ENCODE peak calls at places on chromosomes 12 and 14, in four cellular contexts. F is cardiac fibroblast, T is GM23338, S is OCI-LY7. V is an unnamed sample.

GRCh38 chr12:55051197-55051920 is 31.6 kb downstream of the NEUROD4 start:
- DNase-seq in F (no peak), T (peak), S (no peak), V (no peak)

GRCh38 chr14:71355324-71356201 is 448.3 kb downstream of the PCNX1 start:
- DNase-seq in F (peak), T (peak), S (no peak), V (no peak)

GRCh38 chr12:129304532-129304931 is 451.3 kb downstream of the GLT1D1 start:
- DNase-seq in F (no peak), T (peak), S (no peak), V (no peak)

GRCh38 chr14:64761441-64762043 is 57.3 kb downstream of the PLEKHG3 start:
- DNase-seq in F (no peak), T (no peak), S (no peak), V (peak)

GRCh38 chr14:64705406-64706118 is 1.3 kb downstream of the PLEKHG3 start:
- DNase-seq in F (no peak), T (no peak), S (no peak), V (peak)

GRCh38 chr14:77459072-77459723 is 1.3 kb downstream of the AHSA1 start:
- DNase-seq in F (peak), T (peak), S (peak), V (peak)

GRCh38 chr14:62667515-62667914 is 377.7 kb downstream of the KCNH5 start:
- DNase-seq in F (no peak), T (no peak), S (no peak), V (peak)

GRCh38 chr14:54808326-54809161 is 94.1 kb downstream of the GCH1 start:
- DNase-seq in F (no peak), T (no peak), S (no peak), V (no peak)

GRCh38 chr12:104458645-104459555 is 2.2 kb downstream of the CHST11 start:
- DNase-seq in F (peak), T (peak), S (no peak), V (peak)

GRCh38 chr12:108253540-108253939 is 85.6 kb downstream of the CMKLR1 start:
- DNase-seq in F (no peak), T (peak), S (no peak), V (no peak)

GRCh38 chr12:3809357-3810015 is 56.6 kb upstream of the CRACR2A start:
- DNase-seq in F (no peak), T (no peak), S (no peak), V (no peak)

GRCh38 chr12:66176525-66176924 is 6.7 kb upstream of the TMBIM4 start:
- DNase-seq in F (peak), T (no peak), S (no peak), V (no peak)

GRCh38 chr14:23604675-23605170 is 26.1 kb upstream of the JPH4 start:
- DNase-seq in F (no peak), T (no peak), S (no peak), V (no peak)

GRCh38 chr12:14577344-14577743 is 9.7 kb upstream of the PLBD1 start:
- DNase-seq in F (peak), T (no peak), S (peak), V (peak)

GRCh38 chr12:754871-755562 is 2.6 kb downstream of the WNK1 start:
- DNase-seq in F (peak), T (peak), S (peak), V (peak)

GRCh38 chr12:52879394-52880351 is 25.2 kb downstream of the KRT8 start:
- DNase-seq in F (peak), T (peak), S (peak), V (peak)

GRCh38 chr12:64560395-64561301 is 49.6 kb upstream of the RASSF3 start:
- DNase-seq in F (peak), T (peak), S (no peak), V (peak)

GRCh38 chr12:104603545-104603973 is 146.8 kb downstream of the CHST11 start:
- DNase-seq in F (peak), T (no peak), S (no peak), V (peak)

GRCh38 chr14:85534435-85534834 is 4.5 kb downstream of the FLRT2 start:
- DNase-seq in F (peak), T (peak), S (no peak), V (no peak)

GRCh38 chr14:68510201-68510600 is 282.7 kb downstream of the ZFP36L1 start:
- DNase-seq in F (peak), T (no peak), S (no peak), V (no peak)

GRCh38 chr14:68510951-68511726 is 281.7 kb downstream of the ZFP36L1 start:
- DNase-seq in F (no peak), T (no peak), S (no peak), V (no peak)

GRCh38 chr14:68513137-68513536 is 279.7 kb downstream of the ZFP36L1 start:
- DNase-seq in F (no peak), T (no peak), S (peak), V (no peak)

GRCh38 chr14:68511727-68512047 is 281.2 kb downstream of the ZFP36L1 start:
- DNase-seq in F (no peak), T (no peak), S (no peak), V (no peak)

GRCh38 chr14:68512088-68512487 is 280.8 kb downstream of the ZFP36L1 start:
- DNase-seq in F (no peak), T (no peak), S (no peak), V (no peak)
- TF ChIP-seq CTCF in F (no peak), T (no peak), S (no peak), V (no peak)

DNA sequence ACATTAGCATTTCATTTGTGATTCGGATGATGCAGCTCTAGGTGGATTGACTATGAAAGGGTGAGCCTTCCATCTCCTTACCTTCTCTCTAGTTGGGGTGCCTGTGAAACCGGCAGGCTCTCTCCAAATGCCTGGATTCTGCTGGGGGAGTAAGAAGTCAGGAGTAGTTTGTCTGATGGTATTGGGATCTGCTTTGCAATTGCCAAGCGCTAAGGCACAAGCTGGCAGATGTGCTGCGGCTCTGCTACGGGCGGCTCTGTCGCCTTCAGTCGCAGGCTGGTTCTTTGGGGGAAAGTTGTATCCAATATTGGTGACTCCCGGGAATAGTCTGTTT is 2.4 kb downstream of the RMST start:
- DNase-seq in F (no peak), T (peak), S (no peak), V (no peak)
- H3K4me3 ChIP-seq in F (no peak), T (peak), S (no peak), V (no peak)

GRCh38 chr14:67575684-67576083 is 24.4 kb downstream of the PIGH start:
- DNase-seq in F (no peak), T (no peak), S (no peak), V (peak)
- TF ChIP-seq CTCF in F (no peak), T (no peak), S (no peak), V (no peak)

DNA sequence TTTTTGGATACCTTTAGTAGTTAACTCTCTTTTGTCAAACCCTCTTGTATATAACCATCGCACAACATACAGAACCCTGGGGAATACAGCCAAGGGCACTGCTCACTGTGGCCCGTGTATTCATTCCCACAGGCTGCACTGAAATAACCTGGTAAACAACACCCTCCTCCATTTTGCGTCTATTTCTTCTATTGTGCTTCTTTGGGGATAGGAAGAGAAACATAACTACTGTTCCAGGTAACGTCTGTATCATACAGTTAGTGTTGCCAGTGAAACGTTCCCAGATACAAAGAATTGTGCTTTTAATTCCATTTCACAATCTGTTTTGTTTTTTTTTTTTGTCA is 9.6 kb downstream of the C12orf76 start:
- DNase-seq in F (no peak), T (no peak), S (no peak), V (no peak)
- H3K4me3 ChIP-seq in F (no peak), T (no peak), S (no peak), V (no peak)